ENCODE peak calls at places on chromosomes 11 and 22, in four cellular contexts. M is choroid plexus epithelial cell, N is left colon, U is M059J. J is an unnamed sample.

GRCh38 chr11:111339758-111340388 is 39.2 kb downstream of the POU2AF1 start:
- DNase-seq in M (no peak), N (no peak), U (no peak), J (no peak)

GRCh38 chr11:20362481-20362880 is 1.0 kb upstream of the HTATIP2 start:
- DNase-seq in M (no peak), N (no peak), U (no peak), J (peak)

GRCh38 chr22:20436309-20437252 is 1.0 kb downstream of the SCARF2 start:
- DNase-seq in M (peak), N (no peak), U (peak), J (peak)

GRCh38 chr11:20058749-20059458 is 101.4 kb downstream of the DBX1 start:
- DNase-seq in M (no peak), N (no peak), U (no peak), J (peak)

GRCh38 chr11:7165911-7166310 is 77.1 kb downstream of the RBMXL2 start:
- DNase-seq in M (no peak), N (no peak), U (peak), J (peak)

GRCh38 chr11:20031155-20032001 is 128.9 kb downstream of the DBX1 start:
- DNase-seq in M (peak), N (no peak), U (peak), J (peak)

GRCh38 chr22:45507798-45508197 is 5.1 kb downstream of the FBLN1 start:
- DNase-seq in M (no peak), N (no peak), U (no peak), J (no peak)

GRCh38 chr11:68314886-68315580 is 2.6 kb downstream of the LRP5 start:
- DNase-seq in M (peak), N (peak), U (peak), J (peak)

GRCh38 chr11:118202599-118203422 is 22.0 kb downstream of the JAML start:
- DNase-seq in M (no peak), N (peak), U (no peak), J (no peak)

GRCh38 chr11:1888811-1889526 is 2.7 kb downstream of the PRR33 start:
- DNase-seq in M (no peak), N (no peak), U (no peak), J (no peak)

GRCh38 chr11:2510626-2511402 is 66.0 kb downstream of the KCNQ1 start:
- DNase-seq in M (no peak), N (no peak), U (no peak), J (no peak)

GRCh38 chr22:34877506-34877905 is 188.5 kb upstream of the ISX start:
- DNase-seq in M (no peak), N (no peak), U (peak), J (peak)

GRCh38 chr11:29300441-29300840 is 716.4 kb downstream of the KCNA4 start:
- DNase-seq in M (peak), N (no peak), U (peak), J (peak)

GRCh38 chr11:128174465-128175101 is 412.8 kb downstream of the ETS1 start:
- DNase-seq in M (peak), N (no peak), U (peak), J (peak)

GRCh38 chr11:12090761-12091261 is 19.6 kb upstream of the MICAL2 start:
- DNase-seq in M (no peak), N (peak), U (peak), J (no peak)

GRCh38 chr11:103358251-103358650 is 249.0 kb downstream of the DYNC2H1 start:
- DNase-seq in M (peak), N (no peak), U (peak), J (peak)

GRCh38 chr11:8867856-8868705 is 42.9 kb upstream of the AKIP1 start:
- DNase-seq in M (peak), N (no peak), U (peak), J (peak)

GRCh38 chr11:87180743-87181142 is 143.0 kb downstream of the TMEM135 start:
- DNase-seq in M (peak), N (no peak), U (peak), J (peak)

GRCh38 chr11:113401718-113402117 is 14.1 kb downstream of the ANKK1 start:
- DNase-seq in M (no peak), N (peak), U (peak), J (peak)

GRCh38 chr11:67441731-67442401 is 1.4 kb downstream of the CORO1B start:
- DNase-seq in M (no peak), N (no peak), U (no peak), J (no peak)

GRCh38 chr11:86931965-86932332 is 23.2 kb downstream of the FZD4 start:
- DNase-seq in M (peak), N (no peak), U (peak), J (peak)

GRCh38 chr11:64870176-64870892 is 8.1 kb downstream of the EHD1 start:
- DNase-seq in M (peak), N (no peak), U (peak), J (peak)

GRCh38 chr11:118106789-118107335 is 20.1 kb upstream of the SMIM35 start:
- DNase-seq in M (no peak), N (no peak), U (peak), J (peak)

GRCh38 chr11:46554205-46555162 is 39.3 kb downstream of the AMBRA1 start:
- DNase-seq in M (peak), N (no peak), U (peak), J (peak)

GRCh38 chr11:6755303-6755952 is 16.3 kb downstream of the OR2AG2 start:
- DNase-seq in M (peak), N (no peak), U (peak), J (peak)

GRCh38 chr11:22733433-22733832 is 67.0 kb downstream of the GAS2 start:
- DNase-seq in M (no peak), N (no peak), U (no peak), J (no peak)

GRCh38 chr22:20000246-20001081 is 16.2 kb downstream of the ARVCF start:
- DNase-seq in M (no peak), N (no peak), U (no peak), J (no peak)

GRCh38 chr11:73461335-73461840 is 85.2 kb downstream of the RELT start:
- DNase-seq in M (peak), N (no peak), U (no peak), J (no peak)

GRCh38 chr11:103055174-103055890 is 36.6 kb downstream of the DCUN1D5 start:
- DNase-seq in M (peak), N (no peak), U (peak), J (peak)

GRCh38 chr22:40215266-40215665 is 37.5 kb downstream of the TNRC6B start:
- DNase-seq in M (no peak), N (no peak), U (no peak), J (peak)

GRCh38 chr11:125787827-125788226 is at the start of gene PATE3:
- DNase-seq in M (no peak), N (no peak), U (no peak), J (no peak)

GRCh38 chr22:49295465-49295743 is 532.3 kb downstream of the BRD1 start:
- DNase-seq in M (no peak), N (peak), U (no peak), J (no peak)

GRCh38 chr22:27378343-27378800 is 423.2 kb downstream of the MN1 start:
- DNase-seq in M (peak), N (no peak), U (no peak), J (no peak)

GRCh38 chr22:39003165-39003638 is 10.9 kb upstream of the APOBEC3C start:
- DNase-seq in M (peak), N (peak), U (peak), J (peak)

GRCh38 chr11:117579148-117579547 is 217.9 kb downstream of the DSCAML1 start:
- DNase-seq in M (no peak), N (no peak), U (no peak), J (no peak)

J was measured in EH.